ENCODE peak calls at places on chromosomes 5 and 9, in ten cellular contexts. One of them, this sample, is unnamed. For H3K9me3, the result is how much of the 10 kb centered on the place peaks cover.

GRCh38 chr9:22144226-22144625 is 135.1 kb upstream of the CDKN2B start:
- DNase-seq in IMR-90: peak
- DNase-seq in H1: no peak
- DNase-seq in sigmoid colon: no peak
- DNase-seq in breast epithelium: no peak
- DNase-seq in adrenal gland: no peak
- DNase-seq in upper lobe of left lung: no peak
- DNase-seq in body of pancreas: no peak
- DNase-seq in heart left ventricle: no peak
- DNase-seq in spleen: no peak
- DNase-seq in this sample: no peak

GRCh38 chr5:120817044-120817985 is 353.2 kb downstream of the PRR16 start:
- DNase-seq in IMR-90: peak
- DNase-seq in H1: no peak
- DNase-seq in sigmoid colon: no peak
- DNase-seq in breast epithelium: no peak
- DNase-seq in adrenal gland: no peak
- DNase-seq in upper lobe of left lung: no peak
- DNase-seq in body of pancreas: no peak
- DNase-seq in heart left ventricle: no peak
- DNase-seq in spleen: no peak
- DNase-seq in this sample: no peak

GRCh38 chr9:98614941-98615340 is 93.8 kb downstream of the GABBR2 start:
- DNase-seq in IMR-90: no peak
- DNase-seq in H1: no peak
- DNase-seq in sigmoid colon: no peak
- DNase-seq in breast epithelium: no peak
- DNase-seq in adrenal gland: no peak
- DNase-seq in upper lobe of left lung: no peak
- DNase-seq in body of pancreas: no peak
- DNase-seq in heart left ventricle: no peak
- DNase-seq in spleen: no peak
- DNase-seq in this sample: no peak

GRCh38 chr9:125434986-125435775 is 173.6 kb downstream of the GAPVD1 start:
- DNase-seq in IMR-90: no peak
- DNase-seq in H1: no peak
- DNase-seq in sigmoid colon: peak
- DNase-seq in breast epithelium: no peak
- DNase-seq in adrenal gland: peak
- DNase-seq in upper lobe of left lung: peak
- DNase-seq in body of pancreas: no peak
- DNase-seq in heart left ventricle: no peak
- DNase-seq in spleen: no peak
- DNase-seq in this sample: peak

GRCh38 chr9:129703667-129704355 is 38.4 kb downstream of the PRRX2 start:
- DNase-seq in IMR-90: no peak
- DNase-seq in H1: no peak
- DNase-seq in sigmoid colon: peak
- DNase-seq in breast epithelium: no peak
- DNase-seq in adrenal gland: no peak
- DNase-seq in upper lobe of left lung: peak
- DNase-seq in body of pancreas: peak
- DNase-seq in heart left ventricle: no peak
- DNase-seq in spleen: no peak
- DNase-seq in this sample: no peak

GRCh38 chr9:123291736-123292135 is 23.4 kb upstream of the STRBP start:
- DNase-seq in IMR-90: no peak
- DNase-seq in H1: no peak
- DNase-seq in sigmoid colon: no peak
- DNase-seq in breast epithelium: no peak
- DNase-seq in adrenal gland: no peak
- DNase-seq in upper lobe of left lung: no peak
- DNase-seq in body of pancreas: no peak
- DNase-seq in heart left ventricle: no peak
- DNase-seq in spleen: no peak
- DNase-seq in this sample: no peak

GRCh38 chr5:99955962-99956361 is 579.2 kb upstream of the FAM174A start:
- DNase-seq in IMR-90: no peak
- DNase-seq in H1: no peak
- DNase-seq in sigmoid colon: no peak
- DNase-seq in breast epithelium: no peak
- DNase-seq in adrenal gland: no peak
- DNase-seq in upper lobe of left lung: no peak
- DNase-seq in body of pancreas: no peak
- DNase-seq in heart left ventricle: no peak
- DNase-seq in spleen: peak
- DNase-seq in this sample: no peak

GRCh38 chr9:87579761-87580626 is 82.3 kb downstream of the DAPK1 start:
- DNase-seq in IMR-90: no peak
- DNase-seq in H1: no peak
- DNase-seq in sigmoid colon: no peak
- DNase-seq in breast epithelium: no peak
- DNase-seq in adrenal gland: no peak
- DNase-seq in upper lobe of left lung: no peak
- DNase-seq in body of pancreas: no peak
- DNase-seq in heart left ventricle: no peak
- DNase-seq in spleen: no peak
- DNase-seq in this sample: no peak

GRCh38 chr5:65907138-65907537 is 19.2 kb upstream of the ERBIN start:
- DNase-seq in IMR-90: no peak
- DNase-seq in H1: no peak
- DNase-seq in sigmoid colon: no peak
- DNase-seq in breast epithelium: no peak
- DNase-seq in adrenal gland: no peak
- DNase-seq in upper lobe of left lung: no peak
- DNase-seq in body of pancreas: no peak
- DNase-seq in heart left ventricle: no peak
- DNase-seq in spleen: no peak
- DNase-seq in this sample: no peak

GRCh38 chr9:124355032-124355940 is 60.0 kb downstream of the PSMB7 start:
- DNase-seq in IMR-90: no peak
- DNase-seq in H1: no peak
- DNase-seq in sigmoid colon: no peak
- DNase-seq in breast epithelium: no peak
- DNase-seq in adrenal gland: no peak
- DNase-seq in upper lobe of left lung: peak
- DNase-seq in body of pancreas: no peak
- DNase-seq in heart left ventricle: no peak
- DNase-seq in spleen: no peak
- DNase-seq in this sample: no peak

GRCh38 chr9:124354364-124355031 is 60.7 kb downstream of the PSMB7 start:
- DNase-seq in IMR-90: no peak
- DNase-seq in H1: no peak
- DNase-seq in sigmoid colon: no peak
- DNase-seq in breast epithelium: no peak
- DNase-seq in adrenal gland: no peak
- DNase-seq in upper lobe of left lung: peak
- DNase-seq in body of pancreas: no peak
- DNase-seq in heart left ventricle: no peak
- DNase-seq in spleen: peak
- DNase-seq in this sample: no peak

GRCh38 chr9:124352616-124353015 is 62.6 kb downstream of the PSMB7 start:
- DNase-seq in IMR-90: peak
- DNase-seq in H1: no peak
- DNase-seq in sigmoid colon: peak
- DNase-seq in breast epithelium: peak
- DNase-seq in adrenal gland: no peak
- DNase-seq in upper lobe of left lung: peak
- DNase-seq in body of pancreas: no peak
- DNase-seq in heart left ventricle: no peak
- DNase-seq in spleen: peak
- DNase-seq in this sample: no peak

GRCh38 chr9:124353166-124353768 is 62.0 kb downstream of the PSMB7 start:
- DNase-seq in IMR-90: no peak
- DNase-seq in H1: no peak
- DNase-seq in sigmoid colon: peak
- DNase-seq in breast epithelium: no peak
- DNase-seq in adrenal gland: no peak
- DNase-seq in upper lobe of left lung: no peak
- DNase-seq in body of pancreas: no peak
- DNase-seq in heart left ventricle: no peak
- DNase-seq in spleen: peak
- DNase-seq in this sample: no peak

DNA sequence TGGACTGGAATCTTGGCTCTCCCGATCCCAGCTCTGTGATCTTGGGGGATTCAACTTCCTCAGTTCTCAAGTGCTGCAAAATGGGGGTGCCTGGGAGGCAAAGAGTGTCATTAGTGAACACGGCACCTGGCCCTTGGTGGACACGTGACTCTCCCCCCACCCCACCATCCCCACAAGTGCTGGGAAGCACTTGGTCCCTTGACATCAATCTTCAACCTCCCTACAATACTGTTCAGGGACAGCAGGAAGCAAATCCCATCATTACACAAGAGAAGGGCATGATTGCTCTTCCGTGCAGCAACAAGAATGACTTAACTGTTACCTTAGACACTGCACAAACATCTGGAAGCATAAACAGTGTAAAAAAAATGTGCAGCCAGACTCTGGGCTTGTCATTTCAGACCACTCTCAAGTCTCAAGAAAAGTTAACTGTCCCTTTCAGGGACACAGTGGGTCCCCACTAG is 61.4 kb downstream of the PSMB7 start:
- DNase-seq in IMR-90: peak
- DNase-seq in H1: no peak
- DNase-seq in sigmoid colon: peak
- DNase-seq in breast epithelium: no peak
- DNase-seq in adrenal gland: no peak
- DNase-seq in upper lobe of left lung: peak
- DNase-seq in body of pancreas: no peak
- DNase-seq in heart left ventricle: no peak
- DNase-seq in spleen: peak
- DNase-seq in this sample: no peak
- TF ChIP-seq POLR2A in IMR-90: no peak
- TF ChIP-seq POLR2A in H1: no peak
- TF ChIP-seq POLR2A in sigmoid colon: no peak
- TF ChIP-seq POLR2A in breast epithelium: no peak
- TF ChIP-seq POLR2A in adrenal gland: no peak
- TF ChIP-seq POLR2A in upper lobe of left lung: no peak
- TF ChIP-seq POLR2A in body of pancreas: no peak
- TF ChIP-seq POLR2A in heart left ventricle: no peak
- TF ChIP-seq POLR2A in spleen: no peak
- TF ChIP-seq POLR2A in this sample: no peak

DNA sequence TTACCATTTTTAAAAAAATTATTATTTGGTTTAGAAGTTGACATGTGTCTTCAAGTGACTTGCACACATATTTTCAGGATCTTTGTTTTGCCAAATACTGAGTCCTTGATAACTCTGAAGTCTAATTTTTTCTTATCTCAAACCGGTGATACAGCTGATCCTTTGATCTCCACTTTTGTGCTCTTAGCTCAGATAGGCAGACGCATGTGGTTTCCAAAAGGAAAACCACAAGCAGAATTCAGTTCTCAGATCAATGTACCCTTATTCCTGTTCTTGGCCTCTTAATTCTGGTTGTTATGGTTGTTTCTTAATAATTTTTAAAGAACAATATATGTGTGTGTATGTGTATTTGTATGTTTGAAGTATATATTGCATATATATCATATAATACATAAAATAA is 238.4 kb upstream of the EDIL3 start:
- DNase-seq in IMR-90: no peak
- DNase-seq in H1: no peak
- DNase-seq in sigmoid colon: no peak
- DNase-seq in breast epithelium: no peak
- DNase-seq in adrenal gland: no peak
- DNase-seq in upper lobe of left lung: no peak
- DNase-seq in body of pancreas: no peak
- DNase-seq in heart left ventricle: no peak
- DNase-seq in spleen: no peak
- DNase-seq in this sample: no peak
- H3K9me3 ChIP-seq in IMR-90: under half
- H3K9me3 ChIP-seq in H1: under half
- H3K9me3 ChIP-seq in sigmoid colon: under half
- H3K9me3 ChIP-seq in breast epithelium: under half
- H3K9me3 ChIP-seq in adrenal gland: under half
- H3K9me3 ChIP-seq in upper lobe of left lung: under half
- H3K9me3 ChIP-seq in body of pancreas: under half
- H3K9me3 ChIP-seq in heart left ventricle: under half
- H3K9me3 ChIP-seq in spleen: under half
- H3K9me3 ChIP-seq in this sample: under half

GRCh38 chr5:116237917-116238502 is 153.2 kb downstream of the COMMD10 start:
- DNase-seq in IMR-90: no peak
- DNase-seq in H1: no peak
- DNase-seq in sigmoid colon: no peak
- DNase-seq in breast epithelium: no peak
- DNase-seq in adrenal gland: no peak
- DNase-seq in upper lobe of left lung: no peak
- DNase-seq in body of pancreas: no peak
- DNase-seq in heart left ventricle: no peak
- DNase-seq in spleen: no peak
- DNase-seq in this sample: no peak
- TF ChIP-seq CTCF in IMR-90: peak
- TF ChIP-seq CTCF in H1: peak
- TF ChIP-seq CTCF in sigmoid colon: no peak
- TF ChIP-seq CTCF in breast epithelium: no peak
- TF ChIP-seq CTCF in adrenal gland: no peak
- TF ChIP-seq CTCF in upper lobe of left lung: no peak
- TF ChIP-seq CTCF in body of pancreas: no peak
- TF ChIP-seq CTCF in heart left ventricle: no peak
- TF ChIP-seq CTCF in spleen: no peak
- TF ChIP-seq CTCF in this sample: peak

DNA sequence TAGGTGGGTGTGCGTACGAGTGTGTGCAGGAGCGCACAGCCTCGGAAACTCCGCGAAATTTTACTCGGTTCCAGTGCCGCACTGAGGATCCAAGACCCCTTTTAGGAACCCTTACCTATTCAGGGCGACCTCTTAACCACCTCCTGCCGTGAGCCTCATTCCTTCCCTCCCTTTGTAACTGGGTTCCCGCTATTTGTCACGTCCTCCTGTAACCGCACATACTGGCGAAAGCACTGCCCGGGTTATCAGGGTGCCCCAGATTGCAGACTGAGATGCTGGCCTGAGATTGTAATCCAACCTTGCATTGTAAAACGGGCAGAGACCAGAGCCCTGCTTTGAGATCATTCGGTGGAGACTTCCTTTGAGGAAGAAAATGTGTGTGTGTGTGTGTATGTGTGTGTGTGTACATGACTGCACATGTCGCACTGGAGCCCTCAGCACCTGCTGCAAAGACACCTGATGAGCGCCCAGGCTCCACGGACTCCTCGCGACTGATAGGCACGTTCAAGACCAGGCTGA is 86.7 kb upstream of the TNFAIP8 start:
- DNase-seq in IMR-90: peak
- DNase-seq in H1: no peak
- DNase-seq in sigmoid colon: peak
- DNase-seq in breast epithelium: peak
- DNase-seq in adrenal gland: no peak
- DNase-seq in upper lobe of left lung: peak
- DNase-seq in body of pancreas: peak
- DNase-seq in heart left ventricle: peak
- DNase-seq in spleen: peak
- DNase-seq in this sample: peak
- TF ChIP-seq POLR2A in IMR-90: no peak
- TF ChIP-seq POLR2A in H1: no peak
- TF ChIP-seq POLR2A in sigmoid colon: no peak
- TF ChIP-seq POLR2A in breast epithelium: no peak
- TF ChIP-seq POLR2A in adrenal gland: no peak
- TF ChIP-seq POLR2A in upper lobe of left lung: no peak
- TF ChIP-seq POLR2A in body of pancreas: no peak
- TF ChIP-seq POLR2A in heart left ventricle: no peak
- TF ChIP-seq POLR2A in spleen: no peak
- TF ChIP-seq POLR2A in this sample: no peak

This sample was measured in right lobe of liver.